ENCODE peak calls at places on chromosomes 1 and 21, in seven cellular contexts. One of them, this sample, is unnamed. For H3K27me3, the result is how much of the 10 kb centered on the place peaks cover.

GRCh38 chr1:161843156-161843555 is 77.0 kb downstream of the ATF6 start:
- DNase-seq in kidney epithelial cell: no peak
- DNase-seq in brain microvascular endothelial cell: no peak
- DNase-seq in aorta: no peak
- DNase-seq in esophagus squamous epithelium: no peak
- DNase-seq in suprapubic skin: no peak
- DNase-seq in psoas muscle: no peak
- DNase-seq in this sample: no peak

GRCh38 chr1:58585166-58585565 is 8.1 kb upstream of the TACSTD2 start:
- DNase-seq in aorta: no peak
- DNase-seq in suprapubic skin: no peak
- DNase-seq in kidney epithelial cell: no peak
- DNase-seq in psoas muscle: no peak
- DNase-seq in esophagus squamous epithelium: no peak
- DNase-seq in brain microvascular endothelial cell: no peak
- DNase-seq in this sample: no peak

GRCh38 chr1:32427264-32427963 is 33.2 kb upstream of the BSDC1 start:
- DNase-seq in aorta: no peak
- DNase-seq in esophagus squamous epithelium: no peak
- DNase-seq in suprapubic skin: no peak
- DNase-seq in psoas muscle: no peak
- DNase-seq in kidney epithelial cell: no peak
- DNase-seq in brain microvascular endothelial cell: no peak
- DNase-seq in this sample: no peak

GRCh38 chr1:48939828-48940227 is 163.1 kb upstream of the BEND5 start:
- DNase-seq in suprapubic skin: no peak
- DNase-seq in psoas muscle: no peak
- DNase-seq in kidney epithelial cell: no peak
- DNase-seq in esophagus squamous epithelium: no peak
- DNase-seq in aorta: no peak
- DNase-seq in brain microvascular endothelial cell: no peak
- DNase-seq in this sample: no peak

GRCh38 chr1:77938656-77939055 is 40.2 kb downstream of the FUBP1 start:
- DNase-seq in kidney epithelial cell: no peak
- DNase-seq in aorta: no peak
- DNase-seq in suprapubic skin: no peak
- DNase-seq in psoas muscle: no peak
- DNase-seq in esophagus squamous epithelium: no peak
- DNase-seq in brain microvascular endothelial cell: no peak
- DNase-seq in this sample: no peak

GRCh38 chr1:154104433-154105082 is 50.3 kb downstream of the NUP210L start:
- DNase-seq in psoas muscle: no peak
- DNase-seq in brain microvascular endothelial cell: no peak
- DNase-seq in aorta: no peak
- DNase-seq in suprapubic skin: no peak
- DNase-seq in kidney epithelial cell: no peak
- DNase-seq in esophagus squamous epithelium: no peak
- DNase-seq in this sample: no peak

GRCh38 chr1:59051007-59051406 is 245.9 kb upstream of the FGGY start:
- DNase-seq in kidney epithelial cell: no peak
- DNase-seq in suprapubic skin: no peak
- DNase-seq in psoas muscle: no peak
- DNase-seq in esophagus squamous epithelium: no peak
- DNase-seq in aorta: no peak
- DNase-seq in brain microvascular endothelial cell: no peak
- DNase-seq in this sample: no peak

GRCh38 chr1:184272178-184272866 is 114.5 kb upstream of the C1orf21 start:
- DNase-seq in suprapubic skin: no peak
- DNase-seq in esophagus squamous epithelium: no peak
- DNase-seq in aorta: no peak
- DNase-seq in brain microvascular endothelial cell: peak
- DNase-seq in psoas muscle: no peak
- DNase-seq in kidney epithelial cell: peak
- DNase-seq in this sample: no peak

GRCh38 chr21:29192999-29193563 is 62.6 kb downstream of the MAP3K7CL start:
- DNase-seq in esophagus squamous epithelium: no peak
- DNase-seq in kidney epithelial cell: no peak
- DNase-seq in brain microvascular endothelial cell: no peak
- DNase-seq in suprapubic skin: no peak
- DNase-seq in psoas muscle: no peak
- DNase-seq in aorta: no peak
- DNase-seq in this sample: no peak

GRCh38 chr1:25022361-25023189 is 92.5 kb upstream of the RUNX3 start:
- DNase-seq in brain microvascular endothelial cell: peak
- DNase-seq in suprapubic skin: peak
- DNase-seq in esophagus squamous epithelium: peak
- DNase-seq in kidney epithelial cell: peak
- DNase-seq in psoas muscle: peak
- DNase-seq in aorta: peak
- DNase-seq in this sample: peak

GRCh38 chr1:46687095-46687659 is 15.5 kb downstream of the TEX38 start:
- DNase-seq in kidney epithelial cell: no peak
- DNase-seq in esophagus squamous epithelium: no peak
- DNase-seq in suprapubic skin: peak
- DNase-seq in brain microvascular endothelial cell: no peak
- DNase-seq in psoas muscle: peak
- DNase-seq in aorta: peak
- DNase-seq in this sample: peak

GRCh38 chr1:24481098-24481497 is 21.5 kb upstream of the RCAN3 start:
- DNase-seq in esophagus squamous epithelium: no peak
- DNase-seq in kidney epithelial cell: no peak
- DNase-seq in suprapubic skin: no peak
- DNase-seq in aorta: no peak
- DNase-seq in psoas muscle: no peak
- DNase-seq in brain microvascular endothelial cell: no peak
- DNase-seq in this sample: no peak

GRCh38 chr1:156845055-156845952 is 13.6 kb downstream of the INSRR start:
- DNase-seq in aorta: no peak
- DNase-seq in kidney epithelial cell: no peak
- DNase-seq in suprapubic skin: no peak
- DNase-seq in psoas muscle: peak
- DNase-seq in esophagus squamous epithelium: no peak
- DNase-seq in brain microvascular endothelial cell: no peak
- DNase-seq in this sample: no peak
- H3K27me3 ChIP-seq in aorta: under half
- H3K27me3 ChIP-seq in kidney epithelial cell: half or more
- H3K27me3 ChIP-seq in suprapubic skin: half or more
- H3K27me3 ChIP-seq in psoas muscle: half or more
- H3K27me3 ChIP-seq in esophagus squamous epithelium: under half
- H3K27me3 ChIP-seq in brain microvascular endothelial cell: half or more
- H3K27me3 ChIP-seq in this sample: under half

DNA sequence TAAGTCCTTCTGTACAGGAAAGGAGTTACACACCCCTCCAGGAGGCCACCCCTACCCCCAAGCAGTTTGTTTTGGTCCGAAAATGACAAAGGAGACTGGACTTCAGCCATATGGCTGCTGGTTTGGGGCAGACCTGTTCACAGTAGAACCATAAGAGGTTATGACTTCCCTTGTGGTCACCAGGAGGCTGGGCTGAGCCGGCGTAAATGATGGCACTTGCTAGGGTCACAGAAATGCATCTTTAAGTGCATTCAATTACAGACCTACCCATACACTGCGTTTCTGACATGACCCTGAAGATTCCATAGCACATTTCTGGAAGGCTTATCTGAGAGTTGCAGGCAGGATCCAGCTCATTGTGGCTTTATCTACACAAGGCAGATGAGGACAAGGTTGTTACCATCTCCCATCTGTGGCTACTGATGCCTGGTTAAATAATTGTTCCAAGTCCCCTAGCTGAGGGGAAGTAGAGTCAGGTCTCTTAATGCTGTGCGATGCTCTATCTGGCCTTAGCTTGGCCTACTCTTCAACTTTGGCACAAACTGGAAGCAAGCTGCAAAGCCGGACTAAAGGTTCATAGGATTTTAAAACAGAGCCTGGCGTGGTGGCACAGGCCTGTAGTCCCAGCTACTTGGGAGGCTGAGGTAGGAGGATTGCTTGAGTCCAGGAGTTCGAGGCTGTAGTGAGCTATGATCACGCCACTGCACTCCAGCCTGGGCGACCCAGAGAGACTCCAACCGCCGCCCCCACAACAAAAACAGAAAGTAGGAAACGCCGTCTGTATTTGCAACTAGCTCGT is 1.7 kb upstream of the TRIM67 start:
- DNase-seq in aorta: no peak
- DNase-seq in suprapubic skin: no peak
- DNase-seq in brain microvascular endothelial cell: no peak
- DNase-seq in kidney epithelial cell: no peak
- DNase-seq in esophagus squamous epithelium: no peak
- DNase-seq in psoas muscle: no peak
- DNase-seq in this sample: no peak
- H3K27me3 ChIP-seq in aorta: under half
- H3K27me3 ChIP-seq in suprapubic skin: half or more
- H3K27me3 ChIP-seq in brain microvascular endothelial cell: under half
- H3K27me3 ChIP-seq in kidney epithelial cell: under half
- H3K27me3 ChIP-seq in esophagus squamous epithelium: under half
- H3K27me3 ChIP-seq in psoas muscle: half or more
- H3K27me3 ChIP-seq in this sample: half or more

DNA sequence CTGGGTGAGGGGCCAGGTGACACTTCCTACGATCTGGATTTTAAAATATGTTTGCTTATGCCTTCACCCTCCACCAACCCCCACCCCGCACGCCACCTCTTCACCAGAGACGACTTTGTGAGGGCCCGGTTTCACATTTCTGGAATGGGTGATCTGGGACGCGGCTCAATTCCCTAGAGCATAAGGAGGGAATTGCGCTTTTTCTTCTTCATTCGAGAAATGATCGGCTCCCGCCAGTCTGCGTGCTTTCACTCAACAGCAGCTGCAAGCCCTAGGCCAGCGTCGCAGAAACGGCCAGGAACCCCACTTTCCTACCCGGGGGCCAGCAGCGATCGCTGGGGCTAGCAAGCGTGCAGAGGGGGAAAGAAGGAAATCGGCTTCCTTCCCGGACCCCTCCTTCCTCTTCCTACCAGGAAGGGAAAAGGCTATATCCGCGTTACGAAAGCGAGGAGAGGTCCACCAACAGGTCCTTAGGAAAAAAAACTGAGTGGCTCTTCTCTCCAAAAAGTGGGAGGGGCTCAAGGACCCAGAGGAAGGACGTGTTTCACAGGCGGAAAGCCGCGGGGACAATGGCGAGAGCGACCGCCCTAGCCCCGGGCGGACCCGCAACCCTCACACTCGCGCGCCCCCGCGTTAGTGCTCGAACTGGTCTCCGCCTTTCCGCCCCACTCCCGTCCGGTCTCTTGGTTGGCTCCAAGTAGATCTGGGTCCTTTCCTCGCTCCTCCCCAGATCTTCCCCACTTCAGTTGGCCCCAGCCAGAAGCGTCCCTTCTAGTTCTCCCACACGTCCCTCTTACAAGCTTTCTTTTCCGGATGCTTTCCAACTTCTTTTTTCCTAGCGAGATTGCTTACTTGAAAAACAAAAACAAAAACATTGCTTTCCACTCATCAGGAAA is 1.1 kb upstream of the ADAMTS1 start:
- DNase-seq in brain microvascular endothelial cell: peak
- DNase-seq in kidney epithelial cell: no peak
- DNase-seq in aorta: peak
- DNase-seq in esophagus squamous epithelium: no peak
- DNase-seq in psoas muscle: peak
- DNase-seq in suprapubic skin: peak
- DNase-seq in this sample: peak
- H3K27me3 ChIP-seq in brain microvascular endothelial cell: under half
- H3K27me3 ChIP-seq in kidney epithelial cell: under half
- H3K27me3 ChIP-seq in aorta: under half
- H3K27me3 ChIP-seq in esophagus squamous epithelium: under half
- H3K27me3 ChIP-seq in psoas muscle: under half
- H3K27me3 ChIP-seq in suprapubic skin: under half
- H3K27me3 ChIP-seq in this sample: under half

GRCh38 chr21:44887807-44888580 is 14.5 kb upstream of the PTTG1IP start:
- DNase-seq in kidney epithelial cell: no peak
- DNase-seq in esophagus squamous epithelium: no peak
- DNase-seq in psoas muscle: peak
- DNase-seq in aorta: no peak
- DNase-seq in suprapubic skin: no peak
- DNase-seq in brain microvascular endothelial cell: no peak
- DNase-seq in this sample: no peak

GRCh38 chr21:44884059-44884458 is 10.6 kb upstream of the PTTG1IP start:
- DNase-seq in esophagus squamous epithelium: no peak
- DNase-seq in aorta: peak
- DNase-seq in kidney epithelial cell: no peak
- DNase-seq in psoas muscle: peak
- DNase-seq in suprapubic skin: no peak
- DNase-seq in brain microvascular endothelial cell: no peak
- DNase-seq in this sample: no peak

GRCh38 chr21:44887126-44887806 is 13.8 kb upstream of the PTTG1IP start:
- DNase-seq in suprapubic skin: no peak
- DNase-seq in aorta: no peak
- DNase-seq in esophagus squamous epithelium: no peak
- DNase-seq in kidney epithelial cell: no peak
- DNase-seq in brain microvascular endothelial cell: no peak
- DNase-seq in psoas muscle: peak
- DNase-seq in this sample: no peak

GRCh38 chr21:44885615-44886014 is 12.1 kb upstream of the PTTG1IP start:
- DNase-seq in esophagus squamous epithelium: no peak
- DNase-seq in psoas muscle: peak
- DNase-seq in suprapubic skin: no peak
- DNase-seq in brain microvascular endothelial cell: no peak
- DNase-seq in kidney epithelial cell: no peak
- DNase-seq in aorta: peak
- DNase-seq in this sample: no peak

GRCh38 chr21:44886113-44887075 is 12.9 kb upstream of the PTTG1IP start:
- DNase-seq in kidney epithelial cell: no peak
- DNase-seq in suprapubic skin: no peak
- DNase-seq in esophagus squamous epithelium: no peak
- DNase-seq in aorta: no peak
- DNase-seq in brain microvascular endothelial cell: no peak
- DNase-seq in psoas muscle: peak
- DNase-seq in this sample: no peak
- H3K27me3 ChIP-seq in kidney epithelial cell: under half
- H3K27me3 ChIP-seq in suprapubic skin: under half
- H3K27me3 ChIP-seq in esophagus squamous epithelium: under half
- H3K27me3 ChIP-seq in aorta: under half
- H3K27me3 ChIP-seq in brain microvascular endothelial cell: under half
- H3K27me3 ChIP-seq in psoas muscle: under half
- H3K27me3 ChIP-seq in this sample: under half

DNA sequence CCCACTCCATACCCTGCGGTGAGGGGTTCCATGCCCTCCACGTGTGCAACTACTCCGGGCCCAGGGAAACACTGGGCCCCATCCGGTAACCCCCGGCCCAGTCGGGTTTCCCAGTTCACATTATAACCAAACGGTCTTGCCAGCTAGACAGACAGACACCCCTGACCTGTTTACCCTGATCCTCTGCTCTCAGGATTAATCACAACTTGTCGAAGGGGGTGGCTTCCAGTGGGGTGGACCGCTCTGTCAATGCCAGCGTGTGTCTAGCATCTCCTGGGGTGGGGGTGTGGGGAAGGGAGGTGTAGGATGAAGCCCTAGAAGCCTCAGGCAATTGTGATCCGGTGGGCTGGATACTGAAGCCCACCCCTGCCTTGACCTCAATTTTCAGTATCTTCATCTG is 4.6 kb upstream of the OLIG2 start:
- DNase-seq in suprapubic skin: no peak
- DNase-seq in esophagus squamous epithelium: no peak
- DNase-seq in psoas muscle: no peak
- DNase-seq in kidney epithelial cell: no peak
- DNase-seq in aorta: no peak
- DNase-seq in brain microvascular endothelial cell: no peak
- DNase-seq in this sample: no peak
- H3K27me3 ChIP-seq in suprapubic skin: half or more
- H3K27me3 ChIP-seq in esophagus squamous epithelium: under half
- H3K27me3 ChIP-seq in psoas muscle: half or more
- H3K27me3 ChIP-seq in kidney epithelial cell: half or more
- H3K27me3 ChIP-seq in aorta: under half
- H3K27me3 ChIP-seq in brain microvascular endothelial cell: half or more
- H3K27me3 ChIP-seq in this sample: half or more